ENCODE peak calls at places on chromosome 3, in five cellular contexts. Q is A549, H is GM12878, B is SK-N-SH, Z is H1. J is an unnamed sample. For H3K9me3, the result is how much of the 10 kb centered on the place peaks cover.

GRCh38 chr3:158403013-158403412 is 168.0 kb upstream of the MLF1 start:
- DNase-seq in Q (no peak), H (no peak), B (peak), Z (no peak), J (no peak)

GRCh38 chr3:155807823-155808222 is 1.7 kb upstream of the C3orf33 start:
- DNase-seq in Q (no peak), H (no peak), B (no peak), Z (no peak), J (no peak)

GRCh38 chr3:81823882-81824395 is 62.5 kb upstream of the GBE1 start:
- DNase-seq in Q (no peak), H (peak), B (no peak), Z (peak), J (no peak)

GRCh38 chr3:197899833-197900478 is 50.0 kb upstream of the RPL35A start:
- DNase-seq in Q (no peak), H (no peak), B (no peak), Z (no peak), J (no peak)

GRCh38 chr3:42831321-42831713 is 22.1 kb downstream of the ACKR2 start:
- DNase-seq in Q (peak), H (no peak), B (peak), Z (peak), J (peak)

GRCh38 chr3:115804722-115805121 is 181.4 kb downstream of the GAP43 start:
- DNase-seq in Q (peak), H (no peak), B (no peak), Z (no peak), J (no peak)

GRCh38 chr3:27792869-27793268 is 70.7 kb upstream of the EOMES start:
- DNase-seq in Q (no peak), H (no peak), B (no peak), Z (no peak), J (no peak)

GRCh38 chr3:117439812-117440211 is 730.2 kb downstream of the TUSC7 start:
- DNase-seq in Q (peak), H (no peak), B (peak), Z (peak), J (peak)

GRCh38 chr3:144989756-144990155 is 1018.1 kb downstream of the DIPK2A start:
- DNase-seq in Q (no peak), H (no peak), B (no peak), Z (no peak), J (no peak)

GRCh38 chr3:72993391-72993790 is 3.2 kb upstream of the PPP4R2 start:
- DNase-seq in Q (no peak), H (no peak), B (no peak), Z (no peak), J (no peak)

GRCh38 chr3:112010631-112011030 is 11.9 kb downstream of the TAGLN3 start:
- DNase-seq in Q (no peak), H (no peak), B (no peak), Z (no peak), J (no peak)

GRCh38 chr3:50166309-50167019 is 11.3 kb downstream of the SEMA3F start:
- DNase-seq in Q (no peak), H (no peak), B (no peak), Z (no peak), J (no peak)

GRCh38 chr3:178558637-178559036 is 22.4 kb downstream of the KCNMB2 start:
- DNase-seq in Q (no peak), H (no peak), B (no peak), Z (no peak), J (no peak)

GRCh38 chr3:42071720-42072582 is 19.2 kb upstream of the TRAK1 start:
- DNase-seq in Q (peak), H (no peak), B (peak), Z (no peak), J (peak)

GRCh38 chr3:71208273-71209095 is 375.0 kb downstream of the FOXP1 start:
- DNase-seq in Q (peak), H (no peak), B (no peak), Z (no peak), J (peak)

GRCh38 chr3:119695480-119695879 is 7.3 kb upstream of the CFAP91 start:
- DNase-seq in Q (peak), H (no peak), B (no peak), Z (no peak), J (no peak)

DNA sequence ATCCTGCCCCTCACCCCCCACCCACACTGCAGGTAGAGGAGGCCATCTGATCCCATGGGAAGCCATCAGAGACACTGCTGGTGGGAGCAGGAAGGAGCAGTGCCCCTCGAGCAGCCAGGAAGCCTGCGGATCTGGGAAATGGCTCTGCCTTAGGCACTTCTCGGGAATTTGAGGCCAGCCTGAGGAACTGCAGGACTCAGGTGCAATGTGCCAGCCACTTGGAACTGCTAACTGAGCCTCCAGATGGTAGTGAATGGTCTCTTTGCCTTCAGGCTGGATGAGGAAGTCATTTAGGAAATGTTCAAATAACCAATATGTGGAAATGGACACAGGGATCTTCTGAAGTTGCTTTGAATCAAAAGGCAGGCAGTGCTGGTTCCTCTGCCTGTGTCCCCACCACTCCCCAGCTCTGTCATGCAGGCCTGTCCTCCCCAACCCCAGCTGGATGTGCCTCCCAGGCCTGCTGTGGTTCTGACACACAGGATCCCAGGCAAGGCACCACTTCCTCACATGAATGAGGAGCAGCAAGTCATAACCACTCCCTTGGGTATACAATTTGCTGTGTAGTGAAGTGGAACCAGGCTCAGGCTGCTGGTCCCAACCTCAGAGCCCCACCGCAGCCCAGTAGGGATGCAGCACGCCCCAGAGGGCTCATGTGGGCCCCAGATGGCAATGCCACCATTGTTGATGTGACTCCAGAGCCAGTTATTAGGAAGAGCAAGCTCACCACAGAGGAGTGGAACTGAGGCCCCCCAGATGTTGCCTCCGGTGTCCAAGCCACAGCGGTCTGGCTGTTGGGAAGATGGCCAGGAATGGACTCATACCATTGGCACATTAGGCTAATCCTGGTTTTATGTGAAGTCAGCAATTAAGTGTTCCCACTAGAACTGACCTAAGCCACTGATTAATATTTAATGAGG is 46.5 kb upstream of the LIMD1 start:
- DNase-seq in Q (no peak), H (no peak), B (peak), Z (no peak), J (no peak)
- H3K4me2 ChIP-seq in Q (peak), H (no peak), B (no peak), Z (no peak), J (no peak)

DNA sequence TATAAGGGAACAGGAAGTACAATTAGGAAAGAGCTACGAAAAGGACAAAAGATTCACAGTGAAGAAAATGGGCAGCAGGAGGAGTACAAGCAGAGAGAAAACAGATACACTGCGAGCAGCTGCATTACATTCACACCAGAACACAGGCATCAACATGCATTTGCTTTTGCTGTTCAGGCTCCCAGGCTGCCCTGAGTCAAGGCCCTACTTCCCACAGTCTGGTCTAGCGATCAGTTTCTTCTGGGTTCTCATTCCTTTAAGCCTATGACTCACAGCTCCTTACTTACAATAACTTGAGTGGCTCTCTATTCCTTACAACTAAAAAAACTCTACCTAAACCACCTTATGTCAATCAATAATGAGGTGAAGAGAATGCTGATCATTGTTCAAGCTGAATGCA is 24.5 kb upstream of the ZNF445 start:
- DNase-seq in Q (no peak), H (no peak), B (no peak), Z (no peak), J (no peak)
- H3K9me3 ChIP-seq in Q (half or more), H (under half), B (under half), Z (half or more), J (under half)

GRCh38 chr3:128307781-128308469 is 154.6 kb downstream of the EEFSEC start:
- DNase-seq in Q (no peak), H (no peak), B (no peak), Z (no peak), J (no peak)
- TF ChIP-seq CHD2 in Q (no peak), H (no peak), B (no peak), Z (no peak), J (no peak)

GRCh38 chr3:98777801-98778220 is 14.7 kb downstream of the ST3GAL6 start:
- DNase-seq in Q (no peak), H (no peak), B (no peak), Z (no peak), J (no peak)

GRCh38 chr3:98778383-98778782 is 15.2 kb downstream of the ST3GAL6 start:
- DNase-seq in Q (no peak), H (no peak), B (no peak), Z (no peak), J (no peak)

GRCh38 chr3:98780343-98780742 is 17.2 kb downstream of the ST3GAL6 start:
- DNase-seq in Q (no peak), H (no peak), B (no peak), Z (no peak), J (no peak)

GRCh38 chr3:98779936-98780335 is 16.8 kb downstream of the ST3GAL6 start:
- DNase-seq in Q (no peak), H (no peak), B (no peak), Z (no peak), J (peak)

GRCh38 chr3:98778852-98779379 is 15.8 kb downstream of the ST3GAL6 start:
- DNase-seq in Q (no peak), H (no peak), B (no peak), Z (no peak), J (peak)
- H3K4me2 ChIP-seq in Q (no peak), H (no peak), B (peak), Z (no peak), J (peak)

GRCh38 chr3:192042116-192042515 is 581.2 kb downstream of the PYDC2 start:
- DNase-seq in Q (no peak), H (peak), B (no peak), Z (no peak), J (no peak)
- H3K9me3 ChIP-seq in Q (under half), H (under half), B (under half), Z (under half), J (under half)

DNA sequence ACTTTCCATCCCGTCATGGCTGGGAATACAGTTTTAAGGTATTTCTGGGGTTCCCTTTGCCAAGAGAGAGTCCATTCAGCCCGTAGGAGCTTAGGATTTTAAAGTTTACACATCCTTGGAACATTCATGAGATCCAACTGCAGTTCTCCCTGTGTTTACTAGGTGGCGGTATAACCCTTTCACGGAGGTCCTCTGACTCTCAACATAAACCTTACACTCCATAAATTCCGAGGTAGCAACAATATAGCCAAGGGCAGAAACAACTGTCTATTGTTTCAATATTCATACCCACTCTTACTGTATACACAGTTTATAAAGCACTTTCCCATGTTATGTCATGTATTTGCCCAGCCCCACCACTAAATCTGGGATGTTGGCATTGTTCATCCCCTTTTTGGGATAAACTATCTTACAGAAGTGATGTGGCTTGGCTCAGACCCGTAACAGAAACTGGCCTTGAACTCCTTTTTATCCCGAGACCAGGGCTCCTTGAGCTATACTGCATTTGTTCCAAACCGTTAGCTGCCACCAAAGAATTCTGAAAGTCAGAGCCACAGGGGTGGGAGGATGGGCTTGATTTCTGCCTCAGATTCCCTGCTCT is 69.2 kb upstream of the COL6A5 start:
- DNase-seq in Q (peak), H (no peak), B (peak), Z (no peak), J (peak)
- TF ChIP-seq CHD2 in Q (no peak), H (no peak), B (peak), Z (no peak), J (no peak)